ENCODE peak calls at places on chromosome 1, in five cellular contexts. One of them, this sample, is unnamed.

GRCh38 chr1:69191280-69191679 is 376.4 kb upstream of the LRRC7 start:
- DNase-seq in skeletal muscle cell: no peak
- DNase-seq in ELF-1: no peak
- DNase-seq in activated naive CD4-positive, alpha-beta T cell: no peak
- DNase-seq in renal cortical epithelial cell: no peak
- DNase-seq in this sample: no peak

GRCh38 chr1:155080250-155081228 is 1.9 kb downstream of the EFNA3 start:
- DNase-seq in skeletal muscle cell: no peak
- DNase-seq in ELF-1: peak
- DNase-seq in activated naive CD4-positive, alpha-beta T cell: no peak
- DNase-seq in renal cortical epithelial cell: no peak
- DNase-seq in this sample: no peak

GRCh38 chr1:170200665-170201397 is 55.1 kb downstream of the NTMT2 start:
- DNase-seq in skeletal muscle cell: no peak
- DNase-seq in ELF-1: no peak
- DNase-seq in activated naive CD4-positive, alpha-beta T cell: no peak
- DNase-seq in renal cortical epithelial cell: peak
- DNase-seq in this sample: peak

GRCh38 chr1:27940297-27940696 is 5.5 kb downstream of the SMPDL3B start:
- DNase-seq in skeletal muscle cell: no peak
- DNase-seq in ELF-1: no peak
- DNase-seq in activated naive CD4-positive, alpha-beta T cell: peak
- DNase-seq in renal cortical epithelial cell: no peak
- DNase-seq in this sample: no peak

GRCh38 chr1:32759997-32760623 is 57.0 kb downstream of the YARS1 start:
- DNase-seq in skeletal muscle cell: no peak
- DNase-seq in ELF-1: peak
- DNase-seq in activated naive CD4-positive, alpha-beta T cell: no peak
- DNase-seq in renal cortical epithelial cell: peak
- DNase-seq in this sample: no peak

GRCh38 chr1:93638307-93638847 is 43.3 kb downstream of the BCAR3 start:
- DNase-seq in skeletal muscle cell: no peak
- DNase-seq in ELF-1: no peak
- DNase-seq in activated naive CD4-positive, alpha-beta T cell: no peak
- DNase-seq in renal cortical epithelial cell: peak
- DNase-seq in this sample: no peak

GRCh38 chr1:145927916-145928647 is 798 bp upstream of the RBM8A start:
- DNase-seq in skeletal muscle cell: no peak
- DNase-seq in ELF-1: no peak
- DNase-seq in activated naive CD4-positive, alpha-beta T cell: no peak
- DNase-seq in renal cortical epithelial cell: no peak
- DNase-seq in this sample: no peak

GRCh38 chr1:15076807-15077206 is 76.7 kb upstream of the TMEM51 start:
- DNase-seq in skeletal muscle cell: no peak
- DNase-seq in ELF-1: no peak
- DNase-seq in activated naive CD4-positive, alpha-beta T cell: no peak
- DNase-seq in renal cortical epithelial cell: no peak
- DNase-seq in this sample: no peak

GRCh38 chr1:150160964-150161626 is 11.4 kb downstream of the PLEKHO1 start:
- DNase-seq in skeletal muscle cell: no peak
- DNase-seq in ELF-1: no peak
- DNase-seq in activated naive CD4-positive, alpha-beta T cell: no peak
- DNase-seq in renal cortical epithelial cell: no peak
- DNase-seq in this sample: no peak

GRCh38 chr1:172646653-172647052 is 12.2 kb upstream of the FASLG start:
- DNase-seq in skeletal muscle cell: no peak
- DNase-seq in ELF-1: no peak
- DNase-seq in activated naive CD4-positive, alpha-beta T cell: no peak
- DNase-seq in renal cortical epithelial cell: no peak
- DNase-seq in this sample: no peak

GRCh38 chr1:209883341-209883971 is 54.6 kb upstream of the SYT14 start:
- DNase-seq in skeletal muscle cell: no peak
- DNase-seq in ELF-1: no peak
- DNase-seq in activated naive CD4-positive, alpha-beta T cell: no peak
- DNase-seq in renal cortical epithelial cell: peak
- DNase-seq in this sample: no peak

GRCh38 chr1:99691175-99691574 is 45.3 kb downstream of the PALMD start:
- DNase-seq in skeletal muscle cell: no peak
- DNase-seq in ELF-1: no peak
- DNase-seq in activated naive CD4-positive, alpha-beta T cell: no peak
- DNase-seq in renal cortical epithelial cell: peak
- DNase-seq in this sample: no peak

GRCh38 chr1:180680558-180681144 is 48.8 kb downstream of the XPR1 start:
- DNase-seq in skeletal muscle cell: peak
- DNase-seq in ELF-1: no peak
- DNase-seq in activated naive CD4-positive, alpha-beta T cell: no peak
- DNase-seq in renal cortical epithelial cell: peak
- DNase-seq in this sample: no peak

GRCh38 chr1:205851993-205852392 is 2.1 kb upstream of the PM20D1 start:
- DNase-seq in skeletal muscle cell: no peak
- DNase-seq in ELF-1: no peak
- DNase-seq in activated naive CD4-positive, alpha-beta T cell: no peak
- DNase-seq in renal cortical epithelial cell: no peak
- DNase-seq in this sample: no peak

GRCh38 chr1:241715956-241716355 is 63.9 kb downstream of the WDR64 start:
- DNase-seq in skeletal muscle cell: peak
- DNase-seq in ELF-1: no peak
- DNase-seq in activated naive CD4-positive, alpha-beta T cell: no peak
- DNase-seq in renal cortical epithelial cell: peak
- DNase-seq in this sample: no peak

GRCh38 chr1:96772972-96773371 is 51.4 kb downstream of the PTBP2 start:
- DNase-seq in skeletal muscle cell: no peak
- DNase-seq in ELF-1: no peak
- DNase-seq in activated naive CD4-positive, alpha-beta T cell: no peak
- DNase-seq in renal cortical epithelial cell: no peak
- DNase-seq in this sample: no peak

GRCh38 chr1:30274176-30274936 is 449.0 kb downstream of the MATN1 start:
- DNase-seq in skeletal muscle cell: no peak
- DNase-seq in ELF-1: no peak
- DNase-seq in activated naive CD4-positive, alpha-beta T cell: no peak
- DNase-seq in renal cortical epithelial cell: no peak
- DNase-seq in this sample: no peak

GRCh38 chr1:90074137-90074536 is 79.2 kb downstream of the ZNF326 start:
- DNase-seq in skeletal muscle cell: no peak
- DNase-seq in ELF-1: no peak
- DNase-seq in activated naive CD4-positive, alpha-beta T cell: no peak
- DNase-seq in renal cortical epithelial cell: no peak
- DNase-seq in this sample: no peak

GRCh38 chr1:1402081-1402900 is 3.2 kb upstream of the CCNL2 start:
- DNase-seq in skeletal muscle cell: no peak
- DNase-seq in ELF-1: peak
- DNase-seq in activated naive CD4-positive, alpha-beta T cell: no peak
- DNase-seq in renal cortical epithelial cell: peak
- DNase-seq in this sample: peak

GRCh38 chr1:89609781-89610456 is 23.0 kb upstream of the LRRC8C start:
- DNase-seq in skeletal muscle cell: no peak
- DNase-seq in ELF-1: no peak
- DNase-seq in activated naive CD4-positive, alpha-beta T cell: no peak
- DNase-seq in renal cortical epithelial cell: no peak
- DNase-seq in this sample: no peak

GRCh38 chr1:198153103-198153502 is 3.7 kb upstream of the NEK7 start:
- DNase-seq in skeletal muscle cell: no peak
- DNase-seq in ELF-1: no peak
- DNase-seq in activated naive CD4-positive, alpha-beta T cell: no peak
- DNase-seq in renal cortical epithelial cell: no peak
- DNase-seq in this sample: no peak

GRCh38 chr1:22654692-22655091 is 1.7 kb downstream of the C1QB start:
- DNase-seq in skeletal muscle cell: no peak
- DNase-seq in ELF-1: no peak
- DNase-seq in activated naive CD4-positive, alpha-beta T cell: no peak
- DNase-seq in renal cortical epithelial cell: no peak
- DNase-seq in this sample: no peak

GRCh38 chr1:176691251-176692228 is 228.6 kb downstream of the PAPPA2 start:
- DNase-seq in skeletal muscle cell: no peak
- DNase-seq in ELF-1: peak
- DNase-seq in activated naive CD4-positive, alpha-beta T cell: no peak
- DNase-seq in renal cortical epithelial cell: peak
- DNase-seq in this sample: no peak

This sample was measured in smooth muscle cell of the brain vasculature.